ENCODE peak calls at places on chromosomes 7 and 10, in six cellular contexts. M, W, D, T, Y and U are unnamed samples.

GRCh38 chr7:118330373-118330772 is 105.9 kb downstream of the ANKRD7 start:
- DNase-seq in W (no peak), Y (no peak), M (no peak), D (no peak), T (no peak), U (no peak)

GRCh38 chr7:41693150-41693997 is 9.5 kb downstream of the INHBA start:
- DNase-seq in W (no peak), Y (peak), D (no peak), M (peak), T (no peak), U (no peak)

GRCh38 chr7:99928994-99929729 is at the start of gene GJC3:
- DNase-seq in W (peak), Y (peak), D (no peak), T (peak), M (peak), U (no peak)

GRCh38 chr10:78691301-78692030 is 377.3 kb upstream of the ZMIZ1 start:
- DNase-seq in D (no peak), T (no peak), Y (no peak), M (no peak), W (no peak), U (no peak)

GRCh38 chr7:128233471-128233870 is 7.6 kb upstream of the LEP start:
- DNase-seq in D (no peak), T (no peak), Y (no peak), M (no peak), W (no peak), U (no peak)

GRCh38 chr10:102401735-102402511 is 6.4 kb downstream of the NFKB2 start:
- DNase-seq in T (no peak), W (no peak), Y (no peak), M (no peak), D (no peak), U (no peak)

GRCh38 chr10:73186266-73186665 is 18.3 kb downstream of the FAM149B1 start:
- DNase-seq in W (no peak), Y (no peak), D (no peak), T (no peak), M (no peak), U (no peak)

GRCh38 chr7:151278949-151279348 is 30.5 kb upstream of the SMARCD3 start:
- DNase-seq in D (no peak), T (no peak), Y (no peak), M (no peak), W (no peak), U (no peak)

GRCh38 chr7:191105-192034 is 1.0 kb upstream of the FAM20C start:
- DNase-seq in M (peak), W (peak), Y (peak), T (no peak), D (no peak), U (no peak)

GRCh38 chr10:90592903-90593302 is 264.9 kb downstream of the HTR7 start:
- DNase-seq in M (peak), T (no peak), Y (peak), W (peak), D (no peak), U (no peak)

GRCh38 chr10:17872191-17873091 is 63.3 kb downstream of the MRC1 start:
- DNase-seq in T (no peak), M (no peak), W (peak), D (no peak), Y (no peak), U (no peak)

GRCh38 chr10:32413513-32413912 is 32.4 kb upstream of the CCDC7 start:
- DNase-seq in W (peak), Y (no peak), T (no peak), M (no peak), D (no peak), U (no peak)

GRCh38 chr10:10526846-10527245 is 490.8 kb upstream of the CELF2 start:
- DNase-seq in T (no peak), Y (no peak), D (no peak), W (no peak), M (no peak), U (no peak)

GRCh38 chr7:90681336-90682019 is 85.4 kb downstream of the CDK14 start:
- DNase-seq in D (no peak), W (no peak), Y (no peak), M (no peak), T (no peak), U (no peak)

DNA sequence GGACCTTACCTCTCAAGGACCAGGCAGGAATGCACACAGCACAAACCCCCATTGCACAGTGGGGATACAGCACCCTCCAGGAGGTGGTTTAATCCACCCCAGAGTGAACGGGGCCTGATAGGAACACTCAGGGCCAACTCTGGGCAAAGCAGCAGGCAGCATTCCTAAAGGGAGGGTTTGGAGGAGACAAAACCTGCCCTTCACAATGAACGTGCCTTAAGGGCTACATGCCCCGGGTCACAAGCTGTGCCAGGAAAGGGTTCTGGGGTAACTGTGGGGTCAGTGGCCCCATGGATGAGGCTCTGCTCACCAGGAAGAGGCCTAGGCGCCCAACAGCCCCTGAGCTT is 1.1 kb downstream of the GPRIN2 start:
- DNase-seq in T (no peak), Y (peak), M (no peak), W (no peak), D (no peak), U (no peak)
- H3K27ac ChIP-seq in T (peak), Y (no peak), M (no peak), W (no peak), D (no peak), U (no peak)

DNA sequence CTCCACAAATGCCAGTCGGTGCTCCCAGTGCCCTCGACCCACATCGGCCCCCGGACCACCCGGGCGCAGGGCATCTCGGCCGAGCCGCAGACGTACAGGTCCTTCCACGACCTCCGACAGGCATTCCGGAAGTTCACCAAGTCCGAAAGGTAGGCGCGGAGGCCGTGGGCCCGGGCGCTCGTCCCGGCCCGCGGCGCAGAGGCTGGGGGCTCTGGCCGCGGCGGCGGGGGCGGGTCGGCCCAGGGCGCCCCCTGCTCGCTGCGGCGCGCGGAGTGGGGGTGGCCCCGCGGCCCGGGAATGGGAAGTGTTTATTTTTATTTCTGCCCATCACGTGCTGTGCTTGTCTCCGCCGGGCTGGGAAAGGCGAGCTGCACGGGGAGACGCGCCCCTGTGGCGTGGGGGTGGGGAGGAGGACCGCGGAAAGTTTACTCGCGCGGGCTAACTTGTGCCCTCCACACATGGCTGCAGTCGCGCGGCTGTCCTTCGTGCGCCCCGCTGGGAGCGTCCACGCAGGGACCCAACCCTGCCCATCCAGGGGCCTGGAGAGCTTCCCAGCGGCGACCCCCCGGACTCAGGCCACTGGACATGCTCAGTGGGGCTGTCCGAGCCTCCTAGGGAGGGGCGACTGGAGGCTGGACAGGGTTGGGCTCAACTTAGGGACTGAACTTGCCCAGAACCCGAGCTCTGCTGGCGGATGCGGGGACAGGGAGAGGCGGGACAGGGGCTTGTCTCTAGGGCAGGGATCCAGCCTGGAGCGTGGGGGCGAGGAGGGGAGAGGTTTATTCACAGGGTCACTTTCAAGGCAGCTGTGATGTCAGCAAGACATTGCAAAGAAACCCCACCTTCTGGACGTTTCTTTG is 82.6 kb upstream of the PRKG1 start:
- DNase-seq in D (no peak), Y (peak), T (peak), M (peak), W (no peak), U (no peak)
- H3K27ac ChIP-seq in D (no peak), Y (peak), T (peak), M (peak), W (peak), U (peak)

GRCh38 chr10:132539894-132540293 is 2.3 kb downstream of the INPP5A start:
- DNase-seq in M (peak), D (no peak), Y (peak), W (no peak), T (no peak), U (no peak)

GRCh38 chr10:132537713-132538020 is at the start of gene INPP5A:
- DNase-seq in T (no peak), Y (no peak), W (no peak), D (no peak), M (no peak), U (no peak)

GRCh38 chr10:132538031-132538789 is 623 bp downstream of the INPP5A start:
- DNase-seq in T (no peak), W (no peak), Y (peak), M (peak), D (no peak), U (no peak)

GRCh38 chr10:132539431-132539839 is 1.8 kb downstream of the INPP5A start:
- DNase-seq in W (no peak), M (peak), T (peak), Y (peak), D (no peak), U (no peak)

GRCh38 chr10:132538790-132539421 is 1.3 kb downstream of the INPP5A start:
- DNase-seq in Y (peak), M (no peak), D (no peak), T (no peak), W (no peak), U (no peak)
- H3K27ac ChIP-seq in Y (peak), M (peak), D (peak), T (peak), W (no peak), U (peak)

DNA sequence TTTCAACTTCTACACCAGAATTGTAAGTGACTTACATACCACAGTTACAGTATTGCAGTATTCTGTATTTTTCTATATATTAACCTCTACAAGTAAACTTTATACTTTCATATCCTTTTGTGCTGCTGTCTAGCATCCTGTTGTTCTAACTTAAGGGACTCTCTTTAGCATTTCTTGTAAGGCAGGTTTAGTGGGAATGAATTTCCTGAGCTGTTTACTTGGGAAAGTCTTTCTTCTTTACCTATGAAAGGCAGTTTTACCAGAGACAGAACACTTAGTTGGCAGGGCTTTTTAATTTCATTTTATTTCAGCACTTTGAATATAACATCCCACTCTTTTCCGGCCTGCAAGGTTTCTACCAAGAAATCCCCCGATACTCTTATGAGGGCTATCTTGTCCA is 75.8 kb upstream of the WAC start:
- DNase-seq in W (no peak), T (no peak), M (no peak), Y (no peak), D (no peak), U (no peak)
- H3K27ac ChIP-seq in W (no peak), T (no peak), M (no peak), Y (no peak), D (no peak), U (no peak)

DNA sequence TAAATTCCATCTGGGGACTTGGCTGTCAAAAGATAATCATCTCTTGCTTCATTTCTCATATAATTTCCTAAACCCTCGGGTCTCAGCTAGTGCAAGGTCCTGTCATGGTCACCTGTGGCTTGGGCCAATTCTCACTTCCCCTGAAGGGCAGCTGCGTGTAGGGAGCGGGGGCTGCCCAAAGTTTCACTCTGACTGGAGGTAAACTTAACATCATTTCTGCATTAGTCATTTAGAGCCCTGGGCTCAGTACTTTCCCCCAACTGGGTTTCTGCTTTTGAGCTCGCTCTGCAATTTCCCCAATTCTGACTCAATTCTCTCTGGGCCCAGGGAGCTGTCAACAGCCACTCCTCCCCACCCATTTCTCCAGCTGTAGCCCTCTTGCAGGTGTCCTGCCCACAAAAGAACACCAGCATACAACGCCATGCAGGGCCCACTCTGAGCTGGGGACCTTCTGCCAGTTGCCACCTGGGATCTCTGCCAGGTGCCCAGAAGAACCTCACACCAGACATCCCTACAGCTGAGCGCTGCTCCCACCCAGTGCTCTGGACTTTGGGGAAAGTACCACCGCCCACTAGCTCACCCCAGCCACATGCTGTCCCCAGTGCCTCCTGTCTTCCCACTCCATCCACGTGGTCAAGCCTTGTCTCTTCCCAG is 37.9 kb downstream of the VOPP1 start:
- DNase-seq in Y (peak), M (peak), W (no peak), T (no peak), D (no peak), U (peak)
- H3K27ac ChIP-seq in Y (no peak), M (no peak), W (no peak), T (peak), D (no peak), U (peak)

DNA sequence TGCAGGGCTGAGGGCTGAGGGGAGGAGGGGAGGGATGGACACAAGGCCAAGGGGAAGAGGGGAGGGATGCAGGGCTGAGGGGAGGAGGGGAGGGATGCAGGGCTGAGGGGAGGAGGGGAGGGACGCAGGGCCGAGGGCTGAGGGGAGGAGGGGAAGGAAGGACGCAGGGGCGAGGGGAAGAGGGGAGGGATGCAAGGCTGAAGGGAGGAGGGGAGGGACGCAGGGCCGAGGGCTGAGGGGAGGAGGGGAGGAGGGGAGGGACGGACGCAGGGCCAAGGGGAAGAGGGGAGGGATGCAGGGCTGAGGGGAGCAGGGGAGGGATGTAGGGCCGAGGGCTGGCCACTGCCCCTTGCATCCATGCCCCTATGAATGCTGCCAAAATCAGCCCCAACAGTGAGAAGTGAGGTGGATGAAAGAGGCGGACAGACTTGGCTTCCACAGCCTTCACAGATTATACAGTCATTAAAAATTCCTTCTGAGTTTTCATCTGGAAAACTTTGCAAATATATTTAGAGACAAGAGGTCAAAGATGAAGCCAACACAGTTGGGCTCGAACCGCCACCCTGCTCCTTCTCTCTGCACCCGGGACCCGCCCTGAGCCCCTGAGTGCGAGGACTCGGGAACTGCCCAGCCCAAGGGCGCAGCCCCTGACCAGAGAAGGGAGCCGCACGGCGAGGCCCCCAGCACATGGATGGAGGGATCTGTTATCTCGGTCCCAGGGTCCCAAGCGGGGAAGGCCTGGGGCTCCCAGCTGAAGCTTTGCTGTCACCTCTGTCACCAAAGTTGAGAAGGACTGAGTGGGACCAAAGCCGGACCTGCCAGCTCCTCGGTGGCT is 65.8 kb downstream of the DIP2C start:
- DNase-seq in Y (no peak), W (no peak), T (no peak), M (peak), D (no peak), U (no peak)
- H3K27ac ChIP-seq in Y (no peak), W (no peak), T (no peak), M (no peak), D (no peak), U (peak)

GRCh38 chr10:14736600-14737081 is 38.1 kb downstream of the FAM107B start:
- DNase-seq in M (no peak), Y (peak), D (no peak), W (no peak), T (no peak), U (no peak)
- H3K27ac ChIP-seq in M (peak), Y (peak), D (no peak), W (no peak), T (peak), U (peak)

GRCh38 chr10:80460399-80461207 is 6.5 kb downstream of the TSPAN14 start:
- DNase-seq in Y (no peak), T (no peak), W (peak), D (no peak), M (no peak), U (no peak)

GRCh38 chr10:80462986-80463741 is 9.1 kb downstream of the TSPAN14 start:
- DNase-seq in Y (no peak), T (no peak), D (no peak), W (no peak), M (no peak), U (no peak)

GRCh38 chr10:80461208-80462183 is 7.4 kb downstream of the TSPAN14 start:
- DNase-seq in D (no peak), Y (no peak), M (no peak), W (no peak), T (no peak), U (no peak)

GRCh38 chr10:80463868-80464267 is 9.8 kb downstream of the TSPAN14 start:
- DNase-seq in W (no peak), Y (no peak), T (no peak), M (no peak), D (no peak), U (no peak)

GRCh38 chr10:80462277-80462985 is 8.3 kb downstream of the TSPAN14 start:
- DNase-seq in Y (no peak), T (no peak), D (no peak), M (no peak), W (no peak), U (no peak)
- H3K27ac ChIP-seq in Y (peak), T (peak), D (peak), M (no peak), W (no peak), U (peak)